ENCODE peak calls at places on chromosome 18, in four cellular contexts. One of them, this sample, is unnamed.

GRCh38 chr18:48851563-48851962 is 99.2 kb downstream of the SMAD7 start:
- DNase-seq in transverse colon: no peak
- DNase-seq in tibial artery: peak; percentile 59
- DNase-seq in CD4-positive, CD25-positive, alpha-beta regulatory T cell: no peak
- DNase-seq in this sample: peak; percentile 80

GRCh38 chr18:77000527-77000926 is 132.1 kb downstream of the MBP start:
- DNase-seq in transverse colon: peak; percentile 59
- DNase-seq in tibial artery: no peak
- DNase-seq in CD4-positive, CD25-positive, alpha-beta regulatory T cell: peak; percentile 24
- DNase-seq in this sample: peak; percentile 64

GRCh38 chr18:677951-678363 is 20.5 kb downstream of the TYMS start:
- DNase-seq in transverse colon: no peak
- DNase-seq in tibial artery: no peak
- DNase-seq in CD4-positive, CD25-positive, alpha-beta regulatory T cell: no peak
- DNase-seq in this sample: no peak

GRCh38 chr18:57998461-57998860 is 45.6 kb upstream of the NEDD4L start:
- DNase-seq in transverse colon: no peak
- DNase-seq in tibial artery: no peak
- DNase-seq in CD4-positive, CD25-positive, alpha-beta regulatory T cell: no peak
- DNase-seq in this sample: no peak

GRCh38 chr18:36757081-36757480 is 71.7 kb downstream of the TPGS2 start:
- DNase-seq in transverse colon: no peak
- DNase-seq in tibial artery: no peak
- DNase-seq in CD4-positive, CD25-positive, alpha-beta regulatory T cell: no peak
- DNase-seq in this sample: no peak

GRCh38 chr18:78228974-78229373 is 750.6 kb upstream of the SALL3 start:
- DNase-seq in transverse colon: no peak
- DNase-seq in tibial artery: no peak
- DNase-seq in CD4-positive, CD25-positive, alpha-beta regulatory T cell: no peak
- DNase-seq in this sample: no peak

GRCh38 chr18:9708882-9709877 is 1.1 kb downstream of the RAB31 start:
- DNase-seq in transverse colon: peak; percentile 26
- DNase-seq in tibial artery: no peak
- DNase-seq in CD4-positive, CD25-positive, alpha-beta regulatory T cell: no peak
- DNase-seq in this sample: peak; percentile 20

GRCh38 chr18:76678248-76678647 is 144.1 kb upstream of the ZNF236 start:
- DNase-seq in transverse colon: no peak
- DNase-seq in tibial artery: peak; percentile 37
- DNase-seq in CD4-positive, CD25-positive, alpha-beta regulatory T cell: no peak
- DNase-seq in this sample: no peak

GRCh38 chr18:79590191-79591039 is 89.2 kb upstream of the CTDP1 start:
- DNase-seq in transverse colon: no peak
- DNase-seq in tibial artery: no peak
- DNase-seq in CD4-positive, CD25-positive, alpha-beta regulatory T cell: no peak
- DNase-seq in this sample: peak; percentile 51

GRCh38 chr18:28267878-28268625 is 91.1 kb upstream of the CDH2 start:
- DNase-seq in transverse colon: no peak
- DNase-seq in tibial artery: no peak
- DNase-seq in CD4-positive, CD25-positive, alpha-beta regulatory T cell: no peak
- DNase-seq in this sample: no peak

GRCh38 chr18:12703714-12704113 is 872 bp downstream of the PSMG2 start:
- DNase-seq in transverse colon: no peak
- DNase-seq in tibial artery: no peak
- DNase-seq in CD4-positive, CD25-positive, alpha-beta regulatory T cell: no peak
- DNase-seq in this sample: no peak

GRCh38 chr18:68874361-68874760 is 76.5 kb downstream of the CCDC102B start:
- DNase-seq in transverse colon: no peak
- DNase-seq in tibial artery: no peak
- DNase-seq in CD4-positive, CD25-positive, alpha-beta regulatory T cell: no peak
- DNase-seq in this sample: no peak

GRCh38 chr18:6482198-6482977 is 67.7 kb upstream of the L3MBTL4 start:
- DNase-seq in transverse colon: peak; percentile 41
- DNase-seq in tibial artery: peak; percentile 69
- DNase-seq in CD4-positive, CD25-positive, alpha-beta regulatory T cell: no peak
- DNase-seq in this sample: peak; percentile 56

GRCh38 chr18:64409511-64409910 is 260.6 kb upstream of the LINC00305 start:
- DNase-seq in transverse colon: no peak
- DNase-seq in tibial artery: no peak
- DNase-seq in CD4-positive, CD25-positive, alpha-beta regulatory T cell: no peak
- DNase-seq in this sample: no peak

GRCh38 chr18:77201508-77201907 is 48.1 kb upstream of the GALR1 start:
- DNase-seq in transverse colon: no peak
- DNase-seq in tibial artery: no peak
- DNase-seq in CD4-positive, CD25-positive, alpha-beta regulatory T cell: no peak
- DNase-seq in this sample: no peak

GRCh38 chr18:55997156-55997561 is 409.2 kb upstream of the TCF4 start:
- DNase-seq in transverse colon: no peak
- DNase-seq in tibial artery: no peak
- DNase-seq in CD4-positive, CD25-positive, alpha-beta regulatory T cell: no peak
- DNase-seq in this sample: no peak

GRCh38 chr18:13481820-13482640 is 244.3 kb downstream of the FAM210A start:
- DNase-seq in transverse colon: peak; percentile 8
- DNase-seq in tibial artery: no peak
- DNase-seq in CD4-positive, CD25-positive, alpha-beta regulatory T cell: no peak
- DNase-seq in this sample: no peak

GRCh38 chr18:3604626-3605408 is 154.8 kb downstream of the TGIF1 start:
- DNase-seq in transverse colon: no peak
- DNase-seq in tibial artery: no peak
- DNase-seq in CD4-positive, CD25-positive, alpha-beta regulatory T cell: no peak
- DNase-seq in this sample: no peak

GRCh38 chr18:57771183-57771582 is 31.9 kb downstream of the ATP8B1 start:
- DNase-seq in transverse colon: peak; percentile 79
- DNase-seq in tibial artery: no peak
- DNase-seq in CD4-positive, CD25-positive, alpha-beta regulatory T cell: no peak
- DNase-seq in this sample: no peak

GRCh38 chr18:79912409-79912991 is 39.0 kb downstream of the SLC66A2 start:
- DNase-seq in transverse colon: peak; percentile 5
- DNase-seq in tibial artery: peak; percentile 18
- DNase-seq in CD4-positive, CD25-positive, alpha-beta regulatory T cell: no peak
- DNase-seq in this sample: no peak

DNA sequence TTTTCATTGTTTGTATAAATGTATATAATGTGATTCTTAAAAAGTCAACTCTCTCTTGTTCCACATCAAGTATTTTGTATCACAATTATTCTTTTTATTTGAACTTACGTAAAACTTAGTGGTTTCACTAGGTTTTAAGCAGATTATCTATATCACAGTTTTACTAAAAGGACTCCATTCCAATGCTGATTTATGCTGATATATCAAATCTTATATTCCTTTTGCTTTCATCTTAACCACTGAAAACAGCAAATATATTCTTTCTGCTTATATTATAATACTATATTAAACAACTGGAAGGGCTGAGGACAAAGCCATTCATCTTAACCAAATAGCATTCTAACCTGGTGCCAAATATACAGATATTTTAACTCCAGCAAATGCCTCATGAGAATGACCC is 24.2 kb downstream of the TRAPPC8 start:
- DNase-seq in transverse colon: no peak
- DNase-seq in tibial artery: no peak
- DNase-seq in CD4-positive, CD25-positive, alpha-beta regulatory T cell: no peak
- DNase-seq in this sample: no peak
- H3K4me3 ChIP-seq in transverse colon: no peak overlapping the region
- H3K4me3 ChIP-seq in tibial artery: no peak overlapping the region
- H3K4me3 ChIP-seq in CD4-positive, CD25-positive, alpha-beta regulatory T cell: no peak overlapping the region
- H3K4me3 ChIP-seq in this sample: no peak overlapping the region

DNA sequence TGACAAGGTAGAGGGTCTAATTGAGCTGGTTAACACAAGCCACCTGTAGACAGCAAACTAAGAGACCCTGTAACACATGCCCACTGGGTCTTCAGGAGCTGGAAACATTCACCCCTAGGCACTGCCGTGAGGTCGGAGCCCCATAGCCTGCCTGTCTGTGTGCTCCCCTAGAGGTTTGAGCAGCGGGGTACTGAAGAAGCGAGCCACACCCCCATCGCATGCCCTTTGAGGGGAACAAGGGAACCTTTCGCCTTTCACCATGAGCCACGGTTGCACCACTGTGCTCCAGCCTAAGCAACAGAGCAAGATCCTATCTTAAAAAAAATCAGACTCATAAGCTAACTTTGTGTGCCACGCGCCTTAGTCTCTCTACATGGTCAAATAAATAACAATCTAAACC is 36.2 kb upstream of the RAB27B start:
- DNase-seq in transverse colon: no peak
- DNase-seq in tibial artery: no peak
- DNase-seq in CD4-positive, CD25-positive, alpha-beta regulatory T cell: no peak
- DNase-seq in this sample: no peak
- H3K27me3 ChIP-seq in transverse colon: no peaks in the 10 kb centered on the region
- H3K27me3 ChIP-seq in tibial artery: no peaks in the 10 kb centered on the region
- H3K27me3 ChIP-seq in CD4-positive, CD25-positive, alpha-beta regulatory T cell: no peaks in the 10 kb centered on the region
- H3K27me3 ChIP-seq in this sample: no peaks in the 10 kb centered on the region

DNA sequence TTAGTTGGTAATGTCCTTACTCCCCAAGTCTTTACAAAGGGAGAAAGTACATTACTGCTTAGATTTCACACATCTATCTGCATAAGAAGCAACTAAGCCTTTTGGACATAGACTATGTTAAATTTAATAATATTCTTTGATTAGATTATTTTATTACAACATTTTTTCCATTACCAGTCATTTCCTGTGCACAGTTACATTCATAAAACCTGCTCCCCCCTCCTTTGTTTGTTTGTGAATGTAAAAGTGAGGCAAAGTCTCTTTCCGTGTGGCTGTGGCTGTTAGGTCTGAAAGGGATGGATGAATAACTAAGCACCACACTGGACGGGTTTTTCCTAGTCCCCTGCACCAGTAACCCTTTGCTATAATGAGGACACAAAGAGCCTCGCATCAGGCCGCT is 9.6 kb downstream of the PTGR3 start:
- DNase-seq in transverse colon: no peak
- DNase-seq in tibial artery: no peak
- DNase-seq in CD4-positive, CD25-positive, alpha-beta regulatory T cell: no peak
- DNase-seq in this sample: no peak
- H3K4me1 ChIP-seq in transverse colon: no peaks in the 10 kb centered on the region
- H3K4me1 ChIP-seq in tibial artery: peaks cover 10% of the 10 kb centered on the region
- H3K4me1 ChIP-seq in CD4-positive, CD25-positive, alpha-beta regulatory T cell: no peaks in the 10 kb centered on the region
- H3K4me1 ChIP-seq in this sample: peaks cover 28% of the 10 kb centered on the region

GRCh38 chr18:22173928-22174301 is 4.5 kb downstream of the GATA6 start:
- DNase-seq in transverse colon: no peak
- DNase-seq in tibial artery: no peak
- DNase-seq in CD4-positive, CD25-positive, alpha-beta regulatory T cell: no peak
- DNase-seq in this sample: no peak
- H3K4me3 ChIP-seq in transverse colon: peak overlapping the region; percentile 82
- H3K4me3 ChIP-seq in tibial artery: peak overlapping the region; percentile 98
- H3K4me3 ChIP-seq in CD4-positive, CD25-positive, alpha-beta regulatory T cell: no peak overlapping the region
- H3K4me3 ChIP-seq in this sample: peak overlapping the region; percentile 65

DNA sequence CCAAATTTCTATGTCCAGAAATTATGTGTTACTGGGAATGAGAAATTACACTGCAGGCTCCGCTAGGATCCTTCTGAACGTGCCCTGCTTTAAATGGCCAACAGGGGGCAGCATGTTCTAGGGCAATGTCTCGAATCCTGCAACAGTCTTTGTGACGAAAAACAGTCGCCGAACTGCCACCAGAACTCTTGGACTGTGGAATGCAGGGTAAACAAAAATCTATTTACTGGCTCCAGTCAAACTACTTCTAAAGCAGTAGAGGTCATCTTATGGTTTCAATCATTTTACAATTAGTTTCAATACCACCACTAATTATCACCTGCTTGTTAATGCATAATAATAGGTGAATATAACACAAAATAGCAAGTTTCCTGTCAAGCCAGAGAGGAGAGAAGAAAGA is 9.8 kb upstream of the ZNF397 start:
- DNase-seq in transverse colon: peak; percentile 87
- DNase-seq in tibial artery: peak; percentile 83
- DNase-seq in CD4-positive, CD25-positive, alpha-beta regulatory T cell: peak; percentile 65
- DNase-seq in this sample: peak; percentile 86
- H3K27me3 ChIP-seq in transverse colon: no peaks in the 10 kb centered on the region
- H3K27me3 ChIP-seq in tibial artery: no peaks in the 10 kb centered on the region
- H3K27me3 ChIP-seq in CD4-positive, CD25-positive, alpha-beta regulatory T cell: peaks cover 2% of the 10 kb centered on the region
- H3K27me3 ChIP-seq in this sample: no peaks in the 10 kb centered on the region

DNA sequence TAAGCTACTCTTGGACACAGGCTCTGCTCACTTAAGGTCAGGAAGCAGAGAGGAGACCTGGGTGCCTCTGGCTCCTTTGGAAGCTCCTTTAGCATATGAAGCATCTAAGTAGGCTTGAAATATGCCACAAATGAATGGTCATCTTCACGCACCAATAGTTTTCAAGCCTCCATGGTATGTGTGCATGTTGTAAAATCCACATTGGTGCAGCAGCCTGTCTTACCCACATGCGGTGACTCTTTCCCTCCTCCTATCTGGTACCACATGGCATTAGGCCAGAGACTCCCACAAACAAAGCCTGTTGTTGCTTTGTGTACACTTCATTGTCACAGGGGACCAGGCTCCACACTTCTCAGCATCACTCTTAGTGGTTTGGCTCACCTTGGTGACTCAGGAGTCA is 442.2 kb upstream of the RAB12 start:
- DNase-seq in transverse colon: no peak
- DNase-seq in tibial artery: no peak
- DNase-seq in CD4-positive, CD25-positive, alpha-beta regulatory T cell: no peak
- DNase-seq in this sample: no peak
- H3K4me1 ChIP-seq in transverse colon: no peaks in the 10 kb centered on the region
- H3K4me1 ChIP-seq in tibial artery: no peaks in the 10 kb centered on the region
- H3K4me1 ChIP-seq in CD4-positive, CD25-positive, alpha-beta regulatory T cell: no peaks in the 10 kb centered on the region
- H3K4me1 ChIP-seq in this sample: peaks cover 4% of the 10 kb centered on the region

GRCh38 chr18:8627107-8627472 is 17.9 kb downstream of the RAB12 start:
- DNase-seq in transverse colon: no peak
- DNase-seq in tibial artery: no peak
- DNase-seq in CD4-positive, CD25-positive, alpha-beta regulatory T cell: no peak
- DNase-seq in this sample: no peak

GRCh38 chr18:8625693-8626092 is 16.5 kb downstream of the RAB12 start:
- DNase-seq in transverse colon: no peak
- DNase-seq in tibial artery: no peak
- DNase-seq in CD4-positive, CD25-positive, alpha-beta regulatory T cell: no peak
- DNase-seq in this sample: no peak

GRCh38 chr18:8626414-8627106 is 17.3 kb downstream of the RAB12 start:
- DNase-seq in transverse colon: no peak
- DNase-seq in tibial artery: no peak
- DNase-seq in CD4-positive, CD25-positive, alpha-beta regulatory T cell: no peak
- DNase-seq in this sample: no peak

GRCh38 chr18:8620845-8621244 is 11.6 kb downstream of the RAB12 start:
- DNase-seq in transverse colon: no peak
- DNase-seq in tibial artery: no peak
- DNase-seq in CD4-positive, CD25-positive, alpha-beta regulatory T cell: no peak
- DNase-seq in this sample: no peak

DNA sequence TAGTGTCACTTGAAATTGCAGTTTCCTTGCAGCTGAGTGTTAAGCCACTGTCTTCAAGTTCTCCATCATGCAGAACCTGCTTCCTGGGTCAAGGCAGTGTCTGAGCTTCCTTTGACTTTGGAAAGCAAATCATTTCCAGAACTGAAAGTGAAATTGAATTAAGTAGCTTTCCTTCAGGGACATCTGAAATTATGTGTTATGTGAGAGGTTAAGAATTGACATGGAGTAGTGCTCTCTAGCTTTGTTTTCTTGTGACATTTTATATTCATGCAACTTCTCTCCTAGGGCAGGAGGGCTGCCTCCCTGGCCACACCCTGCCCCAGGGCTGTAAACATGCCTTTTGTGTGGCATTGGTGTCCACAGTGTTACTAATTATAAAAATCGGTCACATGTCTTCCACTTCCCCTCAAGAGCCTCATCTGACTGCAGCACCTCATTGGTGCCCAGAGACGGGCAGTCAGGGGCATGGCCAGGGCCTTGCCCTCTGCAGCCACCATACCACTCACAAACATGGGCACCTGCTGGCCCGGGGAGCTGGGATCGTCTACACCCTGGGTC is 14.4 kb downstream of the RAB12 start:
- DNase-seq in transverse colon: peak; percentile 15
- DNase-seq in tibial artery: peak; percentile 37
- DNase-seq in CD4-positive, CD25-positive, alpha-beta regulatory T cell: no peak
- DNase-seq in this sample: peak; percentile 70
- H3K4me3 ChIP-seq in transverse colon: no peak overlapping the region
- H3K4me3 ChIP-seq in tibial artery: no peak overlapping the region
- H3K4me3 ChIP-seq in CD4-positive, CD25-positive, alpha-beta regulatory T cell: peak overlapping the region; percentile 45
- H3K4me3 ChIP-seq in this sample: peak overlapping the region; percentile 22

GRCh38 chr18:49884959-49885358 is 71.6 kb upstream of the ACAA2 start:
- DNase-seq in transverse colon: no peak
- DNase-seq in tibial artery: no peak
- DNase-seq in CD4-positive, CD25-positive, alpha-beta regulatory T cell: no peak
- DNase-seq in this sample: no peak
- H3K27me3 ChIP-seq in transverse colon: no peaks in the 10 kb centered on the region
- H3K27me3 ChIP-seq in tibial artery: no peaks in the 10 kb centered on the region
- H3K27me3 ChIP-seq in CD4-positive, CD25-positive, alpha-beta regulatory T cell: no peaks in the 10 kb centered on the region
- H3K27me3 ChIP-seq in this sample: peaks cover 3% of the 10 kb centered on the region